ENCODE peak calls at places on chromosomes 7 and 10, in seven cellular contexts. E is fibroblast of the aortic adventitia; O is cerebellum; M is kidney; X is activated CD4-positive, alpha-beta T cell treated with anti-CD3 and anti-CD28 coated beads, Interleukin-2, amount 10 ng/mL, durations not matched to agents 24 days and 14 days; R is brain microvascular endothelial cell; D is hypothalamus. G is an unnamed sample.

GRCh38 chr10:22624289-22624738 is 90.1 kb downstream of the PIP4K2A start:
- DNase-seq in E (peak; percentile 82), O (no peak), M (no peak), X (no peak), R (peak; percentile 33), D (no peak), G (peak; percentile 43)

GRCh38 chr10:85613391-85613790 is 753.2 kb downstream of the GRID1 start:
- DNase-seq in E (no peak), O (no peak), M (no peak), X (no peak), R (no peak), D (no peak), G (no peak)

GRCh38 chr10:97497572-97498075 is 598 bp downstream of the MMS19 start:
- DNase-seq in E (peak; percentile 65), O (peak; percentile 90), M (peak; percentile 92), X (peak; percentile 94), R (peak; percentile 85), D (peak; percentile 81), G (peak; percentile 80)

GRCh38 chr10:132281915-132282666 is 25.7 kb downstream of the STK32C start:
- DNase-seq in E (no peak), O (no peak), M (peak; percentile 34), X (no peak), R (no peak), D (no peak), G (no peak)

GRCh38 chr7:100127866-100128601 is 1.3 kb downstream of the MBLAC1 start:
- DNase-seq in E (no peak), O (peak; percentile 34), M (peak; percentile 80), X (peak; percentile 78), R (no peak), D (peak; percentile 18), G (peak; percentile 58)

GRCh38 chr7:158534598-158534997 is 53.0 kb downstream of the PTPRN2 start:
- DNase-seq in E (no peak), O (no peak), M (peak; percentile 49), X (no peak), R (no peak), D (no peak), G (no peak)

GRCh38 chr7:55191161-55191925 is 172.5 kb downstream of the EGFR start:
- DNase-seq in E (no peak), O (no peak), M (no peak), X (no peak), R (no peak), D (no peak), G (no peak)

GRCh38 chr7:151114151-151115090 is 28.1 kb downstream of the AGAP3 start:
- DNase-seq in E (no peak), O (no peak), M (no peak), X (no peak), R (no peak), D (no peak), G (no peak)

GRCh38 chr7:92639213-92639896 is 49.2 kb upstream of the FAM133B start:
- DNase-seq in E (no peak), O (no peak), M (no peak), X (peak; percentile 79), R (no peak), D (no peak), G (peak; percentile 48)

GRCh38 chr7:41311301-41311700 is 391.6 kb downstream of the INHBA start:
- DNase-seq in E (no peak), O (no peak), M (no peak), X (no peak), R (no peak), D (no peak), G (no peak)

GRCh38 chr10:91880310-91880709 is 29.0 kb downstream of the FGFBP3 start:
- DNase-seq in E (peak; percentile 53), O (peak; percentile 10), M (no peak), X (no peak), R (no peak), D (no peak), G (no peak)

GRCh38 chr10:118106426-118106825 is 59.7 kb upstream of the RAB11FIP2 start:
- DNase-seq in E (peak; percentile 44), O (no peak), M (no peak), X (no peak), R (peak; percentile 41), D (no peak), G (peak; percentile 8)

GRCh38 chr7:139990571-139990970 is 72.2 kb downstream of the PARP12 start:
- DNase-seq in E (no peak), O (no peak), M (no peak), X (no peak), R (no peak), D (no peak), G (no peak)

GRCh38 chr10:100890696-100891271 is 22.0 kb upstream of the SLF2 start:
- DNase-seq in E (peak; percentile 88), O (no peak), M (no peak), X (no peak), R (peak; percentile 97), D (no peak), G (peak; percentile 93)

GRCh38 chr10:118875087-118875486 is 120.3 kb upstream of the CACUL1 start:
- DNase-seq in E (no peak), O (no peak), M (no peak), X (no peak), R (no peak), D (no peak), G (no peak)

GRCh38 chr7:28806841-28807240 is 151.3 kb downstream of the TRIL start:
- DNase-seq in E (no peak), O (no peak), M (no peak), X (no peak), R (no peak), D (no peak), G (peak; percentile 29)

GRCh38 chr7:148045521-148045920 is 545.0 kb upstream of the C7orf33 start:
- DNase-seq in E (no peak), O (no peak), M (no peak), X (no peak), R (no peak), D (no peak), G (no peak)

GRCh38 chr10:105974803-105975456 is 1189.6 kb downstream of the SORCS1 start:
- DNase-seq in E (peak; percentile 21), O (no peak), M (no peak), X (peak; percentile 64), R (no peak), D (peak; percentile 2), G (no peak)

GRCh38 chr10:35421553-35422178 is 85.4 kb downstream of the CCNY start:
- DNase-seq in E (peak; percentile 88), O (no peak), M (no peak), X (no peak), R (peak; percentile 90), D (no peak), G (peak; percentile 79)

GRCh38 chr10:64116731-64117130 is 595.5 kb downstream of the REEP3 start:
- DNase-seq in E (no peak), O (no peak), M (no peak), X (no peak), R (no peak), D (no peak), G (no peak)

GRCh38 chr7:37425504-37425903 is 23.2 kb downstream of the ELMO1 start:
- DNase-seq in E (no peak), O (no peak), M (no peak), X (no peak), R (no peak), D (no peak), G (no peak)

GRCh38 chr10:68550747-68551411 is 9.3 kb upstream of the TET1 start:
- DNase-seq in E (peak; percentile 90), O (peak; percentile 65), M (no peak), X (peak; percentile 86), R (peak; percentile 72), D (peak; percentile 37), G (peak; percentile 52)

GRCh38 chr7:55130079-55130476 is 111.3 kb downstream of the EGFR start:
- DNase-seq in E (peak; percentile 75), O (no peak), M (no peak), X (no peak), R (no peak), D (no peak), G (peak; percentile 84)